ENCODE peak calls at places on chromosomes 6 and 20, in nine cellular contexts. K is DMS 273 treated with DMSO at 0.1 percent for 48 hours; L is NCI-H1930; O is stimulated activated CD8-positive, alpha-beta memory T cell treated with anti-CD3 and anti-CD28 coated beads, Interleukin-15, amount 100 ng/mL, for 4 hours; I is CD4-positive, alpha-beta T cell; Y is iris pigment epithelial cell; N is GM12865; H is NCI-H1694; S is heart right ventricle. E is an unnamed sample.

GRCh38 chr6:43489277-43490072 is 12.1 kb downstream of the TJAP1 start:
- DNase-seq in K (no peak), L (no peak), O (no peak), I (no peak), Y (no peak), N (no peak), H (peak), S (no peak), E (peak)

GRCh38 chr20:54132612-54133433 is 41.0 kb downstream of the CYP24A1 start:
- DNase-seq in K (peak), L (no peak), O (no peak), I (no peak), Y (peak), N (no peak), H (no peak), S (no peak), E (no peak)

GRCh38 chr6:136923116-136923953 is 1.2 kb downstream of the SLC35D3 start:
- DNase-seq in K (no peak), L (no peak), O (no peak), I (no peak), Y (no peak), N (no peak), H (no peak), S (no peak), E (no peak)

GRCh38 chr20:1566701-1567100 is 9.2 kb upstream of the SIRPD start:
- DNase-seq in K (no peak), L (no peak), O (no peak), I (no peak), Y (no peak), N (no peak), H (no peak), S (no peak), E (no peak)

GRCh38 chr6:32950010-32950409 is 2.9 kb downstream of the HLA-DMA start:
- DNase-seq in K (no peak), L (no peak), O (no peak), I (no peak), Y (no peak), N (no peak), H (no peak), S (no peak), E (no peak)

GRCh38 chr6:41780623-41781301 is at the start of gene PRICKLE4:
- DNase-seq in K (peak), L (no peak), O (no peak), I (no peak), Y (peak), N (no peak), H (no peak), S (peak), E (no peak)

GRCh38 chr6:121668259-121668658 is 232.8 kb downstream of the GJA1 start:
- DNase-seq in K (no peak), L (no peak), O (no peak), I (no peak), Y (peak), N (no peak), H (no peak), S (no peak), E (no peak)

GRCh38 chr6:97176468-97176867 is 106.5 kb downstream of the MMS22L start:
- DNase-seq in K (no peak), L (no peak), O (no peak), I (no peak), Y (no peak), N (no peak), H (no peak), S (no peak), E (no peak)

GRCh38 chr6:3518356-3518841 is 61.5 kb upstream of the SLC22A23 start:
- DNase-seq in K (peak), L (no peak), O (no peak), I (no peak), Y (peak), N (no peak), H (peak), S (no peak), E (peak)

GRCh38 chr6:151482290-151482689 is 11.5 kb upstream of the CCDC170 start:
- DNase-seq in K (no peak), L (no peak), O (no peak), I (no peak), Y (peak), N (peak), H (no peak), S (no peak), E (no peak)

E was measured in BE2C.